ENCODE peak calls at places on chromosomes 16 and 17, in six cellular contexts. One of them, this sample, is unnamed.
A peak's percentile ranks its signal among the peaks of the same experiment; 100 is the strongest.

GRCh38 chr17:41002814-41003213 is 3.1 kb upstream of the KRTAP3-2 start:
- DNase-seq in stromal cell of bone marrow: no peak
- DNase-seq in astrocyte of the spinal cord: no peak
- DNase-seq in ACHN: no peak
- DNase-seq in germinal center: no peak
- DNase-seq in hippocampal formation: no peak
- DNase-seq in this sample: no peak

GRCh38 chr17:77965354-77965753 is 6.9 kb downstream of the TNRC6C start:
- DNase-seq in ACHN: no peak
- DNase-seq in stromal cell of bone marrow: no peak
- DNase-seq in germinal center: no peak
- DNase-seq in hippocampal formation: no peak
- DNase-seq in astrocyte of the spinal cord: no peak
- DNase-seq in this sample: no peak

GRCh38 chr17:42475853-42476252 is 17.2 kb downstream of the ATP6V0A1 start:
- DNase-seq in hippocampal formation: no peak
- DNase-seq in astrocyte of the spinal cord: no peak
- DNase-seq in ACHN: no peak
- DNase-seq in stromal cell of bone marrow: no peak
- DNase-seq in germinal center: no peak
- DNase-seq in this sample: no peak

GRCh38 chr17:40371261-40371929 is 6.9 kb upstream of the GJD3 start:
- DNase-seq in ACHN: no peak
- DNase-seq in germinal center: peak; percentile 51
- DNase-seq in stromal cell of bone marrow: no peak
- DNase-seq in hippocampal formation: no peak
- DNase-seq in astrocyte of the spinal cord: no peak
- DNase-seq in this sample: no peak

GRCh38 chr17:31067699-31068184 is 27.0 kb upstream of the NF1 start:
- DNase-seq in germinal center: no peak
- DNase-seq in hippocampal formation: no peak
- DNase-seq in astrocyte of the spinal cord: peak; percentile 76
- DNase-seq in stromal cell of bone marrow: peak; percentile 82
- DNase-seq in ACHN: peak; percentile 64
- DNase-seq in this sample: no peak

GRCh38 chr16:50025544-50025931 is 513 bp downstream of the CNEP1R1 start:
- DNase-seq in hippocampal formation: no peak
- DNase-seq in germinal center: peak; percentile 41
- DNase-seq in astrocyte of the spinal cord: peak; percentile 15
- DNase-seq in ACHN: peak; percentile 41
- DNase-seq in stromal cell of bone marrow: no peak
- DNase-seq in this sample: peak; percentile 39

GRCh38 chr16:84990782-84991181 is 20.6 kb downstream of the ZDHHC7 start:
- DNase-seq in ACHN: no peak
- DNase-seq in astrocyte of the spinal cord: no peak
- DNase-seq in hippocampal formation: no peak
- DNase-seq in germinal center: no peak
- DNase-seq in stromal cell of bone marrow: no peak
- DNase-seq in this sample: no peak

GRCh38 chr17:27466376-27466747 is 10.1 kb downstream of the KSR1 start:
- DNase-seq in stromal cell of bone marrow: no peak
- DNase-seq in ACHN: no peak
- DNase-seq in astrocyte of the spinal cord: no peak
- DNase-seq in germinal center: no peak
- DNase-seq in hippocampal formation: no peak
- DNase-seq in this sample: no peak

GRCh38 chr16:70685938-70686375 is at the start of gene MTSS2:
- DNase-seq in ACHN: peak; percentile 89
- DNase-seq in germinal center: peak; percentile 44
- DNase-seq in stromal cell of bone marrow: peak; percentile 77
- DNase-seq in hippocampal formation: peak; percentile 74
- DNase-seq in astrocyte of the spinal cord: peak; percentile 91
- DNase-seq in this sample: no peak